ENCODE peak calls at places on chromosomes 2 and 18, in six cellular contexts. G, K, Q, Y, H and X are unnamed samples.

GRCh38 chr18:22113144-22113813 is 56.1 kb upstream of the GATA6 start:
- ATAC-seq in G (no peak), K (no peak), Q (no peak), Y (peak; percentile 90), H (no peak), X (no peak)

GRCh38 chr2:61116302-61116701 is 45.7 kb upstream of the C2orf74 start:
- ATAC-seq in G (no peak), K (no peak), Q (no peak), Y (no peak), H (no peak), X (no peak)

GRCh38 chr2:100073110-100073509 is 69.3 kb downstream of the AFF3 start:
- ATAC-seq in G (no peak), K (no peak), Q (no peak), Y (peak; percentile 81), H (no peak), X (no peak)

GRCh38 chr2:88826399-88826798 is 134.9 kb downstream of the RPIA start:
- ATAC-seq in G (no peak), K (no peak), Q (no peak), Y (no peak), H (no peak), X (no peak)

GRCh38 chr18:25510096-25510495 is 158.1 kb upstream of the ZNF521 start:
- ATAC-seq in G (no peak), K (no peak), Q (no peak), Y (no peak), H (no peak), X (no peak)

GRCh38 chr2:62741127-62741526 is 35.6 kb downstream of the EHBP1 start:
- ATAC-seq in G (no peak), K (no peak), Q (no peak), Y (no peak), H (no peak), X (no peak)

GRCh38 chr2:58932801-58933200 is 691.7 kb upstream of the FANCL start:
- ATAC-seq in G (no peak), K (no peak), Q (no peak), Y (no peak), H (no peak), X (no peak)

GRCh38 chr2:219618733-219619122 is 8.7 kb upstream of the SLC4A3 start:
- ATAC-seq in G (no peak), K (no peak), Q (no peak), Y (no peak), H (no peak), X (no peak)

GRCh38 chr2:2059199-2059598 is 271.9 kb downstream of the MYT1L start:
- ATAC-seq in G (no peak), K (no peak), Q (no peak), Y (no peak), H (no peak), X (no peak)

GRCh38 chr2:39499336-39499735 is 62.3 kb upstream of the MAP4K3 start:
- ATAC-seq in G (no peak), K (no peak), Q (no peak), Y (no peak), H (no peak), X (no peak)

GRCh38 chr2:236582968-236583367 is 13.3 kb downstream of the ACKR3 start:
- ATAC-seq in G (no peak), K (no peak), Q (no peak), Y (no peak), H (no peak), X (no peak)

GRCh38 chr2:21656330-21657075 is 532.7 kb downstream of the TDRD15 start:
- ATAC-seq in G (no peak), K (no peak), Q (no peak), Y (no peak), H (no peak), X (no peak)

GRCh38 chr18:61554946-61555361 is 221.7 kb downstream of the CDH20 start:
- ATAC-seq in G (no peak), K (peak; percentile 70), Q (no peak), Y (no peak), H (peak; percentile 32), X (peak; percentile 17)

GRCh38 chr2:39568561-39569006 is 97.1 kb upstream of the TMEM178A start:
- ATAC-seq in G (no peak), K (no peak), Q (no peak), Y (peak; percentile 77), H (no peak), X (no peak)

GRCh38 chr2:179909845-179910734 is 48.7 kb upstream of the ZNF385B start:
- ATAC-seq in G (no peak), K (no peak), Q (no peak), Y (no peak), H (no peak), X (no peak)